ENCODE peak calls at places on chromosomes 3 and 15, in six cellular contexts. X is GM23338, J is ACHN, W is retina, G is activated T-helper 1 cell treated with Interleukin-2 at 50 U/mL for 16 hours, N is Panc1. P is an unnamed sample.

GRCh38 chr3:150945226-150945625 is 27.3 kb downstream of the CLRN1 start:
- DNase-seq in G (no peak), N (no peak), X (no peak), J (peak; percentile 1), W (no peak), P (no peak)

GRCh38 chr3:23094890-23095462 is 108.2 kb upstream of the UBE2E2 start:
- DNase-seq in X (peak; percentile 18), G (no peak), N (no peak), W (no peak), J (peak; percentile 66), P (no peak)

GRCh38 chr3:77348244-77348855 is 308.5 kb downstream of the ROBO2 start:
- DNase-seq in N (no peak), G (no peak), J (peak; percentile 14), X (peak; percentile 85), W (no peak), P (no peak)

GRCh38 chr15:49232407-49232806 is 62.4 kb downstream of the GALK2 start:
- DNase-seq in W (no peak), J (no peak), N (no peak), G (no peak), X (peak; percentile 32), P (no peak)

GRCh38 chr3:124788254-124788745 is 58.0 kb downstream of the UMPS start:
- DNase-seq in J (no peak), X (no peak), G (no peak), N (no peak), W (no peak), P (no peak)

GRCh38 chr15:71153823-71154524 is 38.7 kb downstream of the THSD4 start:
- DNase-seq in J (no peak), X (no peak), G (no peak), N (no peak), W (no peak), P (no peak)

GRCh38 chr3:186418601-186419238 is 56.7 kb upstream of the DGKG start:
- DNase-seq in X (peak; percentile 32), W (no peak), N (no peak), G (no peak), J (no peak), P (no peak)

GRCh38 chr3:106473576-106474506 is 605.0 kb upstream of the CBLB start:
- DNase-seq in G (no peak), N (no peak), X (no peak), J (no peak), W (no peak), P (no peak)

GRCh38 chr3:185070491-185071335 is 82.1 kb downstream of the C3orf70 start:
- DNase-seq in N (no peak), J (peak; percentile 45), W (no peak), G (no peak), X (peak; percentile 73), P (no peak)

GRCh38 chr3:150547045-150547753 is 612 bp downstream of the EIF2A start:
- DNase-seq in N (no peak), J (no peak), G (no peak), W (no peak), X (no peak), P (no peak)

GRCh38 chr15:64624242-64624641 is 151.1 kb downstream of the RBPMS2 start:
- DNase-seq in G (no peak), X (no peak), N (no peak), J (no peak), W (no peak), P (no peak)

GRCh38 chr3:50264389-50264963 is 4.5 kb upstream of the SEMA3B start:
- DNase-seq in W (peak; percentile 87), J (peak; percentile 92), N (no peak), X (no peak), G (no peak), P (no peak)

GRCh38 chr3:187777331-187778046 is 32.2 kb upstream of the BCL6 start:
- DNase-seq in X (no peak), N (no peak), G (peak; percentile 2), W (no peak), J (no peak), P (no peak)

GRCh38 chr15:83398591-83398990 is 48.5 kb upstream of the SH3GL3 start:
- DNase-seq in W (no peak), G (no peak), J (peak; percentile 7), X (no peak), N (no peak), P (no peak)

GRCh38 chr15:67472957-67473356 is 48.0 kb upstream of the C15orf61 start:
- DNase-seq in G (no peak), X (no peak), J (no peak), W (no peak), N (no peak), P (no peak)

GRCh38 chr3:18559323-18559972 is 134.3 kb upstream of the SATB1 start:
- DNase-seq in X (peak; percentile 88), W (peak; percentile 30), G (peak; percentile 1), J (peak; percentile 35), N (peak; percentile 8), P (no peak)